ENCODE peak calls at places on chromosomes 3 and 15, in four cellular contexts. S is A549, O is body of pancreas, Y is heart left ventricle. I is an unnamed sample.

GRCh38 chr15:63146684-63147083 is 10.6 kb downstream of the RPS27L start:
- DNase-seq in S (no peak), O (no peak), Y (no peak), I (no peak)

GRCh38 chr3:140848675-140849074 is 93.0 kb upstream of the SLC25A36 start:
- DNase-seq in S (no peak), O (no peak), Y (no peak), I (no peak)

GRCh38 chr15:67832031-67832551 is 6.8 kb downstream of the SKOR1 start:
- DNase-seq in S (no peak), O (no peak), Y (no peak), I (no peak)

GRCh38 chr3:194326192-194327029 is 24.7 kb downstream of the CPN2 start:
- DNase-seq in S (no peak), O (no peak), Y (no peak), I (no peak)

GRCh38 chr3:184525337-184526157 is 36.0 kb upstream of the EPHB3 start:
- DNase-seq in S (no peak), O (no peak), Y (no peak), I (no peak)

GRCh38 chr3:195070321-195070720 is 200.6 kb downstream of the XXYLT1 start:
- DNase-seq in S (no peak), O (no peak), Y (no peak), I (no peak)

GRCh38 chr3:148948913-148949657 is 42.3 kb upstream of the GYG1 start:
- DNase-seq in S (no peak), O (peak), Y (no peak), I (no peak)

GRCh38 chr3:141442421-141442820 is 44.4 kb upstream of the RASA2 start:
- DNase-seq in S (no peak), O (no peak), Y (no peak), I (no peak)

DNA sequence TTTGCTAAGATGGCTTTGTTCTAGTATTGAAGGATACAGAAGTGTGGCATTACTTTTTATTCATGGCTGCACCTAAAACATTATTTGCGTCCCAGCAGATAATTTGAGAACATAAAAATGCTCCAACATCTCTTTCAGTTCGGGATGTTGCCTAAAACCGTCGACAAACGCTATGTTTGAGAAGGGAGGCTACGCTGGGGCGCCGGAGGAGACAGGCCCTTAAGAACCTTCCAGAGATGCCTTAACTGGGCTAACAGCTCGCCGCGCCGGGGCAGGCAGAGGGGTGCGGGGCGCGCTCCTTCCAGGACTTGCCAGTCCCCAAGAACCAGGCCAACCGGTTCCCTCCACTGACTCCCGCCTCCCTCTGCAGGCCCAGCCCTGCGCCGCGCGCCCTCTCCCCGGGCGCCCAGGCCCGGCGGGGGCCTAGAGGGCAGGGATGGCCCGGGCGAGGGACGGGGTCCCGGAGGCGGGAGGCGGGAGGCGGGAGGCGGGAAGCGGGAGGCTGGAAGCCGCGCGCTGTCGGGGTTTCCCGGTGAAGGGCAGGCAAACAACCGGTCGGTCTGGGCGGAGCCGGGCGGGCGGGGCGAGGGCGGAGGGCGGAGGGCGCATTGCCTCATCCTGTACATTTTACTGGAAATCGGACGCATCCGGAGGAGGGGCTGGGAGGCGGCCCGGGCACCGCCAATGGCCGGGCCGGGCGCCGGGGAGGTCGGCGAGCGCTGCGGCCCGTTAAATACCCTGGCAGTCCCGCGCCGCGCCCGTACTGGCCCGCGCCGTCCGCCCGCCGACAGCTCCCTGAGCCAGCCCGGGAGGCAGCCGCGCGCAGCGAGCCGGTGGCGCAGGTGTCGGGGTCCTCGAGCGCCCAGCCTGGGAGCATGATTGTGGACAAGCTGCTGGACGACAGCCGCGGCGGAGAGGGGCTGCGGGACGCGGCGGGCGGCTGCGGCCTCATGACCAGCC is at the start of gene NFKBIZ:
- DNase-seq in S (peak), O (peak), Y (peak), I (peak)
- TF ChIP-seq POLR2A in S (peak), O (peak), Y (peak), I (peak)

GRCh38 chr3:161371441-161372320 is at the start of gene SPTSSB:
- DNase-seq in S (peak), O (peak), Y (peak), I (no peak)
- TF ChIP-seq POLR2A in S (no peak), O (peak), Y (no peak), I (no peak)

GRCh38 chr3:49859576-49860305 is 3.4 kb upstream of the TRAIP start:
- DNase-seq in S (no peak), O (no peak), Y (no peak), I (no peak)

GRCh38 chr3:49855662-49856061 is 702 bp downstream of the TRAIP start:
- DNase-seq in S (no peak), O (no peak), Y (no peak), I (no peak)

DNA sequence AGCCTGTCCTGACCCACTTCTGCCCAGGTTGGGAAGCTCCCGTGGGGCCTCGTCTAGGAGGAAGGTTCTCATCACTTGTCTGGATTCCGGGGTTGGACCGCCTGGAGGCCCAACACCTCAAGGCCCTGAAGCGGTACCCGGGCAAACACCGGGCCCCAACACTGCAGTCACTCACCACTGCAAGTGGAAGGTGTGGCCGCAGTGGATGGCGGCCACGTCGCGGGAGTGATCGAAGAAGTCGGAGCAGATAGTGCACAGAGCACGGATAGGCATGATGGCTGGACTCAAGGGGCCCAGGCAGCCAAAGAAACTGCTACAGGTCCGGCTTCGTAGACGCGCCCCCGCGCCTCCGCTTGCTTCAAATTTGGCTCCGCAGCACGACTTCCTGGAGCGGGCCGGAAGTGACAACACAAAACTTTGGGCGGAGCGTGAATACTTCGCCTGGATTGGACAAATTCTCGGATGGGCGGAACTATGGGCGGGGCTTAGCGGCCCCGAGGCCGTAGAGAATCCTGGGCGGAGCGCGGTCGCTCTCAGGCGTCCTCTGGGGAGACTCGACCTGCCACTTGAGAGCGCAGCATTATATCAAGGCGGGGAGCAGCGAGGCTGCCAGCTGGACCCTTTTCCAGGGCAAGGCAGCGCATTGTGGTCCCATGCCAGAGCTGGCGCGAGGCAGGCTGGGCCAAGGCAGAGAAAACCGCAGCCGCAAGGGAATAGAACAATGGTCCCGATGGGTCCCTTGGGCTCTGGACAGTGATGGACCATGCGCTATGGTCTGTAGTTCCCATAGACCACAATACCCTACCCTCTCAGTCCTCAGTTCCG is at the start of gene TRAIP:
- DNase-seq in S (peak), O (peak), Y (peak), I (peak)
- TF ChIP-seq POLR2A in S (peak), O (peak), Y (no peak), I (peak)

DNA sequence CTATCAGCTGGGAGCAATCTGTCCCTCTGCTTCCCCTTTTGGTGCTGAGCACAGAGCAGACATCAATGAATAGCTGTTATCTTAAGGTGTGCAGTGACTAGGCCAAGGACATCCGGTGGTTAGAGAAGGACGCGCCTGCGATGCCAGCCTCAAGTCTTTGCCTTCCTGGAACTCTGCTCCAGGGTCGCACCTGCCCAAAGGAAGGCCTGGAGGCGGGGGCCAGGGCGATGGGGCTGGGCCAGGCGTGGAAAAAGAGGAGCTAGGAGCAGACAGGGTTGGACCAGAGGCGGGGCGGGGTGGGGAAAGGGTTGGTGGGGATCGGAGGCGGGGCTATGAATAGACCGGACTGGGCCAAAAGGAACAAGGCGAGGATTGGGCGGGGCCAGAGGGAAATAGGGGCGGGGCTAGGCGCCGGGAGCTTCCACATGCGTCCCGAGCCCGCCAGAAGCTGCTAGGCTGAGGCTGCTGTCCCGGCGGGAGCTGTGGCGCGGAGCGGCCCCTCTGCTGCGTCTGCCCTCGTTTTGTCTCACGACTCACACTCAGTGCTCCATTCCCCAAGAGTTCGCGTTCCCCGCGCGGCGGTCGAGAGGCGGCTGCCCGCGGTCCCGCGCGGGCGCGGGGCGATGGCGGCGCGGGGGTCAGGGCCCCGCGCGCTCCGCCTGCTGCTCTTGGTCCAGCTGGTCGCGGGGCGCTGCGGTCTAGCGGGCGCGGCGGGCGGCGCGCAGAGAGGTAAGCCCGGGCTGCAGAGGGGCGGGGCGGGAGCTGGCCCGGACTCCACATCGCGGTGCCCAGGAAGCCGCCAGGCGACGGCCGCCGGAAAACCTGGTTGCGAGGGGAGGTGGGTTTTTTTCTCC is at the start of gene CHRNA5:
- DNase-seq in S (peak), O (peak), Y (peak), I (peak)
- TF ChIP-seq POLR2A in S (peak), O (peak), Y (no peak), I (peak)

GRCh38 chr3:4981688-4982494 is 2.7 kb downstream of the BHLHE40 start:
- DNase-seq in S (no peak), O (peak), Y (no peak), I (no peak)
- TF ChIP-seq POLR2A in S (no peak), O (peak), Y (no peak), I (no peak)

GRCh38 chr15:74869372-74869725 is 3.8 kb downstream of the SCAMP2 start:
- DNase-seq in S (no peak), O (no peak), Y (no peak), I (no peak)

GRCh38 chr15:74869726-74870407 is 3.3 kb downstream of the SCAMP2 start:
- DNase-seq in S (no peak), O (no peak), Y (peak), I (no peak)

GRCh38 chr15:74866090-74866489 is 7.1 kb downstream of the SCAMP2 start:
- DNase-seq in S (peak), O (no peak), Y (no peak), I (peak)

GRCh38 chr15:74865316-74865715 is 7.8 kb downstream of the SCAMP2 start:
- DNase-seq in S (no peak), O (no peak), Y (no peak), I (no peak)

GRCh38 chr15:74867562-74868458 is 5.4 kb downstream of the SCAMP2 start:
- DNase-seq in S (no peak), O (no peak), Y (peak), I (no peak)
- TF ChIP-seq POLR2A in S (no peak), O (peak), Y (no peak), I (no peak)

DNA sequence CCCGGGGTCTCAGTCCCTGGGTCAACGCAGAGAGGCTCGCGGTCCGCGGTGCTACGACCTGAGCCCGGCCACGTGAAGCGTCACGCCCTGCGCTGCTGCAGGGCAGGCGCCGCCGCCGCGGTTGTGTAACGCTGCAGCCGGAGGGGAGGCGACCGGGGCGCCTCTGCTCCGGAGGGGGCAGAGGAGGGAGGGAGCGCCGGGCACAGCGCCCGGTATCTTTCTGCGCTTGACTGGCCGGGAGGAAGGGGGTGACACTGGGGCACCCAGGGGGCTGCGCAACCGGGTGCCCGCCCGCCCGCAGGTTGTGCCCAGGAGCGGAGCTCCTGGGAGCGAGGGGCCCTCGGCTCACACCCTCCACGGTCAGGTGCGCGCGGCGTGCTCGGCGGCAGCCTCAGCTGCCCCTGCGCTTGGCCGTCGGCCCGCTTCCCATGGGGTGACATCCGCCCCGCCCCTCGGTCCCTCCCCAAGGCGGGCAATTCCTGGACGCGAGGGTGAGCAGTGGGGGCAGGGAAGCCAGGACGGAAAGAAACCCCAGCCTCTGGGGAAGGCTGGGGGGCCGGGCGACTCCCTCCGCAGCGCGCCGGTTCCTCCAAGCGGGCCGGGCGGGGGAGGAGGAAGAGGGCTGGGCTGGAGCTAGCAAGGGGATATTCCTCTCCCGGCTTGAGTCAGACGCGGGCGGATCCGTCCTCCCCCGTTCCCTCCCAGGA is 825 bp upstream of the BHLHE40 start:
- DNase-seq in S (peak), O (peak), Y (peak), I (peak)
- TF ChIP-seq POLR2A in S (peak), O (peak), Y (no peak), I (peak)

GRCh38 chr3:125374996-125375941 is at the start of gene ZNF148:
- DNase-seq in S (peak), O (peak), Y (peak), I (peak)
- TF ChIP-seq POLR2A in S (peak), O (peak), Y (no peak), I (peak)

DNA sequence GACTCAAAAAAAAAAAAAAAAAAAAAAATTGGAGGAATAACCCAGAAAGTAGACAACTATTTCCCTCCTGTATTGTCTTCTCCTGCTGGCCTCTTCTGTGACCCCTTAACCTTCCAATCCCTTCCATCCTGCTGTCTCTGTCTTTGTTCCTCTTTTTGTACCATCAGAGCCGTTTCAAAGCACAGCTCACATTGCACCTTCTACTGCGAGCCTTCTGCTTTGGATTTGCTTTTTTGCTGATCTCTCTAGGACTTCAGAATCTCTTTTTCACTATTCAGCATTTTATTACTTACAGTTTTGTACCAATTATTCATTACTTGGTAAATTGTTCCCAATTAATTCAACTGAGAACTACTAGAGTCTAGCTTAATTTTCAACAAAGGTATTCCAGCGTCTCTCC is 284.0 kb upstream of the TBL1XR1 start:
- DNase-seq in S (no peak), O (no peak), Y (no peak), I (no peak)
- TF ChIP-seq POLR2A in S (no peak), O (no peak), Y (no peak), I (no peak)

GRCh38 chr3:157534725-157535161 is 31.5 kb upstream of the VEPH1 start:
- DNase-seq in S (no peak), O (no peak), Y (no peak), I (no peak)
- TF ChIP-seq POLR2A in S (no peak), O (no peak), Y (no peak), I (no peak)

I was measured in H54.